ENCODE peak calls at places on chromosomes 12 and 14, in seven cellular contexts. K, Z, J, T, H, A and I are unnamed samples.

GRCh38 chr14:71371711-71372396 is 464.6 kb downstream of the PCNX1 start:
- DNase-seq in K (no peak), Z (no peak), J (peak; percentile 21), T (no peak), H (no peak), A (no peak), I (no peak)

GRCh38 chr12:28068467-28068866 is 95.9 kb upstream of the PTHLH start:
- DNase-seq in K (no peak), Z (no peak), J (no peak), T (no peak), H (no peak), A (no peak), I (no peak)

GRCh38 chr12:121579190-121579791 is 1.5 kb downstream of the KDM2B start:
- DNase-seq in K (no peak), Z (no peak), J (no peak), T (peak; percentile 41), H (no peak), A (peak; percentile 53), I (peak; percentile 51)

GRCh38 chr12:96419576-96420254 is 19.5 kb upstream of the CDK17 start:
- DNase-seq in K (no peak), Z (no peak), J (no peak), T (no peak), H (no peak), A (no peak), I (no peak)

GRCh38 chr12:24212496-24212895 is 263.0 kb upstream of the SOX5 start:
- DNase-seq in K (no peak), Z (no peak), J (no peak), T (no peak), H (no peak), A (no peak), I (no peak)

GRCh38 chr12:49548481-49548821 is 9.6 kb downstream of the KCNH3 start:
- DNase-seq in K (no peak), Z (no peak), J (no peak), T (no peak), H (no peak), A (no peak), I (no peak)

GRCh38 chr12:5165296-5165970 is 121.8 kb downstream of the KCNA5 start:
- DNase-seq in K (no peak), Z (no peak), J (no peak), T (no peak), H (no peak), A (no peak), I (no peak)

GRCh38 chr12:92224685-92225331 is 79.2 kb upstream of the BTG1 start:
- DNase-seq in K (no peak), Z (no peak), J (no peak), T (no peak), H (no peak), A (peak; percentile 29), I (no peak)

GRCh38 chr12:69466867-69467266 is 3.3 kb upstream of the FRS2 start:
- DNase-seq in K (no peak), Z (no peak), J (no peak), T (no peak), H (no peak), A (no peak), I (no peak)

GRCh38 chr12:47790676-47791350 is 17.8 kb downstream of the SLC48A1 start:
- DNase-seq in K (no peak), Z (no peak), J (no peak), T (no peak), H (no peak), A (no peak), I (no peak)

GRCh38 chr14:102775855-102776760 is 1.1 kb upstream of the TRAF3 start:
- DNase-seq in K (no peak), Z (no peak), J (peak; percentile 78), T (peak; percentile 42), H (no peak), A (peak; percentile 62), I (peak; percentile 34)

GRCh38 chr12:104285740-104286537 is 17.6 kb upstream of the EID3 start:
- DNase-seq in K (no peak), Z (no peak), J (no peak), T (peak; percentile 60), H (peak; percentile 42), A (no peak), I (no peak)

GRCh38 chr14:96811265-96811664 is 14.1 kb downstream of the VRK1 start:
- DNase-seq in K (no peak), Z (no peak), J (no peak), T (no peak), H (no peak), A (no peak), I (no peak)

GRCh38 chr14:104206281-104206904 is 68.0 kb downstream of the KIF26A start:
- DNase-seq in K (no peak), Z (no peak), J (no peak), T (peak; percentile 61), H (no peak), A (peak; percentile 61), I (peak; percentile 32)

GRCh38 chr12:100857418-100857817 is 62.8 kb downstream of the ANO4 start:
- DNase-seq in K (no peak), Z (no peak), J (no peak), T (no peak), H (no peak), A (no peak), I (no peak)

GRCh38 chr12:92921877-92922276 is 7.2 kb downstream of the EEA1 start:
- DNase-seq in K (no peak), Z (no peak), J (no peak), T (no peak), H (no peak), A (no peak), I (no peak)

GRCh38 chr14:100660498-100661339 is 66.0 kb upstream of the DLK1 start:
- DNase-seq in K (no peak), Z (no peak), J (no peak), T (no peak), H (peak; percentile 47), A (peak; percentile 74), I (peak; percentile 61)

GRCh38 chr14:90970167-90970600 is 90.3 kb downstream of the RPS6KA5 start:
- DNase-seq in K (no peak), Z (no peak), J (peak; percentile 5), T (no peak), H (peak; percentile 95), A (no peak), I (no peak)

GRCh38 chr14:20659813-20660395 is 18.4 kb upstream of the OR6S1 start:
- DNase-seq in K (no peak), Z (no peak), J (no peak), T (no peak), H (no peak), A (no peak), I (no peak)

GRCh38 chr12:10705655-10706054 is 17.5 kb downstream of the YBX3 start:
- DNase-seq in K (no peak), Z (no peak), J (no peak), T (no peak), H (no peak), A (no peak), I (peak; percentile 23)

GRCh38 chr14:37583358-37584210 is 11.5 kb downstream of the FOXA1 start:
- DNase-seq in K (no peak), Z (no peak), J (no peak), T (no peak), H (no peak), A (no peak), I (no peak)

GRCh38 chr12:27571463-27571862 is 47.5 kb downstream of the PPFIBP1 start:
- DNase-seq in K (no peak), Z (no peak), J (peak; percentile 40), T (no peak), H (no peak), A (no peak), I (no peak)

GRCh38 chr12:65822732-65823480 is 1.4 kb upstream of the HMGA2 start:
- DNase-seq in K (no peak), Z (peak; percentile 69), J (peak; percentile 57), T (peak; percentile 38), H (peak; percentile 84), A (no peak), I (no peak)

GRCh38 chr14:23025181-23025788 is 9.4 kb downstream of the PSMB5 start:
- DNase-seq in K (no peak), Z (no peak), J (no peak), T (no peak), H (no peak), A (no peak), I (no peak)
- TF ChIP-seq POLR2A in K (no peak), Z (no peak), J (no peak), T (no peak), H (no peak), A (no peak), I (no peak)

DNA sequence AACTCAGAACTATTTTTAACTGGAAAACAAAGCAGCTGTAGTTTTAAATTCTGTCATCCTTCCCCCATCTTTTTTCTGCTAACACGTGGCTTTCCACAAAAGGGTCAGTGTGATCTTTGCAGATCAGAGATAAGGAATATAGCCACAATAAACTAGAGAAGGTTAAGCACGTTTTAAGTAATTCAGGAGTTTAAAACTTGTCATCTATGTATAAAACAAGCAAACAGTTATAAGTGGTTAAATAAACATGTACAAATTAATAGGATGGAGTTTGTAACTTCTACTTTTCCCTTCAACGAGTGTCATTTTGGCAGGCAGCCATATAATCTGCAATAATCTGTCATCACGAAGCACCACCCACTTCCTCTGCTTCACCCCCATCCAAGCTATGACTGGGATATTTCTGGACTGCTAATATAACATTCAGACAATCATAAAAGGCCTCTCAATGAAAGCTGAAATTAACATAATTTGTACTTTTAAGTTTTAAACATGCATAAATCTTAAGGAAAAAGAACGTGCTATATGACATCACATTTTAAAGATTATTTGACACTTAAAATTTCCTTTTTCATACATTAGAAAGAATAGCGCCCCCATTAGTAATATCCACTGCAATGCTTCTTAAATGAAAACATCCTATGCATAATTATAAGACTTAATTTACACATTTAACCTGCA is 15.2 kb downstream of the TAOK3 start:
- DNase-seq in K (peak; percentile 51), Z (peak; percentile 56), J (no peak), T (no peak), H (peak; percentile 63), A (peak; percentile 65), I (no peak)
- TF ChIP-seq POLR2A in K (no peak), Z (no peak), J (no peak), T (no peak), H (no peak), A (no peak), I (no peak)

GRCh38 chr14:50497351-50497750 is 35.0 kb downstream of the MAP4K5 start:
- DNase-seq in K (no peak), Z (no peak), J (no peak), T (no peak), H (no peak), A (no peak), I (no peak)

DNA sequence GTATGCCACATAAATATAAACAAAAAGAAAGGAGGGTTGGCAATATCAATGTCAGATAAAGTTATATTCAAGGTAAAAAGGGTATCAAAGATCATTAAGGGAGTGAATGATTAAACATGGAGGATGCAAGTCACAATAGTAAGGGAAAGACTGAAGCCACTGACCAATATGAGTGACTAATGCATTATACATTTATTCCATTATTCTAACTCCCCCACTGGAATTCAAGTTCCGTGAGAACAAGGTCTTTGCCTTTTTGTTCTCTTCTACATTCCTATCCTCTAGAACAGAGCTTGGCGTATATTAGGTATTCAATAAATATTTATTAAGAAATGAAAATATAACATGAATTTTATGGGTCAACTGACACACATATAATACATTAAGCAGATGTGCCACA is 30.7 kb downstream of the MAP4K5 start:
- DNase-seq in K (no peak), Z (peak; percentile 8), J (no peak), T (no peak), H (no peak), A (no peak), I (no peak)
- TF ChIP-seq POLR2A in K (no peak), Z (no peak), J (no peak), T (no peak), H (no peak), A (no peak), I (no peak)

GRCh38 chr14:88005978-88006851 is 1.3 kb downstream of the GPR65 start:
- DNase-seq in K (no peak), Z (no peak), J (no peak), T (no peak), H (no peak), A (no peak), I (peak; percentile 24)
- TF ChIP-seq POLR2A in K (no peak), Z (no peak), J (no peak), T (no peak), H (no peak), A (no peak), I (no peak)